ENCODE peak calls at places on chromosomes 12 and 14, in eight cellular contexts. N is fibroblast of pulmonary artery, R is stomach, E is heart right ventricle, L is sigmoid colon, V is kidney epithelial cell, M is Peyer's patch, U is heart left ventricle. C is an unnamed sample.

GRCh38 chr12:108090107-108090899 is 38.8 kb upstream of the WSCD2 start:
- DNase-seq in N (no peak), R (no peak), E (no peak), L (no peak), V (no peak), M (no peak), U (no peak), C (no peak)

GRCh38 chr12:66279127-66279712 is 23.1 kb upstream of the HELB start:
- DNase-seq in N (peak), R (no peak), E (no peak), L (no peak), V (no peak), M (no peak), U (no peak), C (peak)

GRCh38 chr12:99259040-99259934 is 388.3 kb upstream of the GARIN6 start:
- DNase-seq in N (peak), R (no peak), E (no peak), L (no peak), V (no peak), M (no peak), U (no peak), C (no peak)

GRCh38 chr12:89372584-89373370 is 20.5 kb upstream of the DUSP6 start:
- DNase-seq in N (peak), R (no peak), E (no peak), L (no peak), V (no peak), M (no peak), U (no peak), C (no peak)

GRCh38 chr12:118494776-118495175 is 118.4 kb downstream of the SUDS3 start:
- DNase-seq in N (no peak), R (no peak), E (no peak), L (no peak), V (no peak), M (no peak), U (no peak), C (no peak)

GRCh38 chr14:65594153-65594881 is 181.8 kb downstream of the FUT8 start:
- DNase-seq in N (no peak), R (peak), E (no peak), L (no peak), V (no peak), M (peak), U (no peak), C (no peak)

GRCh38 chr12:24596768-24597388 is 352.0 kb downstream of the BCAT1 start:
- DNase-seq in N (peak), R (no peak), E (no peak), L (no peak), V (no peak), M (no peak), U (no peak), C (peak)

GRCh38 chr14:92108345-92109254 is 2.2 kb upstream of the ATXN3 start:
- DNase-seq in N (no peak), R (no peak), E (no peak), L (no peak), V (no peak), M (no peak), U (no peak), C (peak)

GRCh38 chr12:47509398-47509851 is 196.4 kb downstream of the RPAP3 start:
- DNase-seq in N (peak), R (no peak), E (no peak), L (no peak), V (no peak), M (no peak), U (no peak), C (peak)

GRCh38 chr12:94157891-94158495 is 9.6 kb downstream of the PLXNC1 start:
- DNase-seq in N (no peak), R (no peak), E (no peak), L (no peak), V (no peak), M (no peak), U (no peak), C (peak)
- H3K4me3 ChIP-seq in N (no peak), R (no peak), E (no peak), L (no peak), V (no peak), M (no peak), U (no peak), C (no peak)

DNA sequence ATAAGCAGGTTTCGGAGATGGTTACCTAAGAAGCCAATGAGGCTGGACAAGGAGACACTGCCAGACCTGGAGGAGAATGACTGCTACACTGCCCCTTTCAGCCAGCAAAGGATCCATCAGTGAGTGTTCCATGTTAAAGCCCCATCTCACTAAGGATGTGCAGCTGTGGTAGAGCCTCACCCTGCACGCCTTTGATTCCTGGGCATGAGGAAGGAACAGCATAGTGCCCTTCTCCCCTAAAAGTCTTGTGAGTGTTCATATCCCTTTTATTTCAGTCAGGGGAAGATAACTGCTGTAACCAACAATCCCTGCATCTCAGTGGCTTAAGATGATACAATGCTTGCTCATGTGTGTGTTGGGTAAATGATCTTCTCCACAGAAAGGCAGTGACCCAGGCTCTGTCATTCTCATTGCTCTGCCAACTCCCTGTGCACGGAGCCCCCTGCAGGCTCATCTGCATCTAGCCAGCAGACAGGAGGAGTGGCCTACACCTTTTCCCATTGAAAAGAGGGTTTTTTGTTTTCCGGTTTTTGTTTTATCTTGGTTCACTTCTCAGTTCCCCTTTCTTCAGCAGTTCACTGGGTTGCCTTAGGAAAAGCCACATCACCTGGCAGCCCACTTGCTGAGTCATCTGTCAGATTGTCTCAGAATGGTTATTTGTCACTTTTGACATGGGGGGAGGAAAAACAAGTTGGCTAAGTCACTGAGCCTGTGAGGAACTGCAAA is 193.1 kb downstream of the ANO4 start:
- DNase-seq in N (peak), R (no peak), E (no peak), L (no peak), V (peak), M (no peak), U (no peak), C (peak)
- TF ChIP-seq CTCF in N (peak), R (no peak), E (no peak), L (no peak), V (peak), M (no peak), U (no peak), C (peak)

GRCh38 chr12:27005495-27005894 is 8.7 kb downstream of the TM7SF3 start:
- DNase-seq in N (no peak), R (no peak), E (no peak), L (no peak), V (no peak), M (no peak), U (no peak), C (no peak)

GRCh38 chr12:27001663-27002062 is 12.5 kb downstream of the TM7SF3 start:
- DNase-seq in N (no peak), R (no peak), E (no peak), L (no peak), V (no peak), M (no peak), U (no peak), C (no peak)

GRCh38 chr12:27003421-27004311 is 10.5 kb downstream of the TM7SF3 start:
- DNase-seq in N (no peak), R (no peak), E (no peak), L (no peak), V (no peak), M (no peak), U (no peak), C (no peak)

GRCh38 chr12:27002141-27002540 is 12.0 kb downstream of the TM7SF3 start:
- DNase-seq in N (no peak), R (no peak), E (no peak), L (no peak), V (no peak), M (no peak), U (no peak), C (no peak)

DNA sequence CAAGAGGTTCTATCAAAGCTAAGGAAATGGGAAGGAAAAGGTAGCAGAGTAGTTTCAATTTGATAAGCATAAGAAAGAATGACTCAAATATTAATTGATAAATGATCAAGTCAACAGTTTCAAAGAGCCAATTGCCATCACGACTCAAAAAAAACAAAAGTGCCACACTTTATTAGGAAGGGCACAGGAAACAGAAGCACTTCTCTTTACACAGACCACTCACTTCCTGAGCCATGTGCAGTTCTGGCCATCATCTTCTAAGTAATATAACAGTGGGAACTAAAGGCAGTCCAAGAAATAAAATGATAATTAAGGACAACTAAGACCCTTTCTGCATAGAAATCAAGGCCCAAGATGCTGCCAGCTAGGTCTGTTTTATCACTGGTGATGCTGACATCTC is 13.2 kb downstream of the TM7SF3 start:
- DNase-seq in N (no peak), R (no peak), E (no peak), L (no peak), V (no peak), M (no peak), U (no peak), C (no peak)
- H3K4me3 ChIP-seq in N (no peak), R (no peak), E (no peak), L (no peak), V (no peak), M (no peak), U (no peak), C (no peak)

GRCh38 chr14:63632932-63633514 is 8.6 kb downstream of the WDR89 start:
- DNase-seq in N (peak), R (no peak), E (no peak), L (no peak), V (no peak), M (no peak), U (no peak), C (peak)
- TF ChIP-seq CTCF in N (peak), R (peak), E (peak), L (peak), V (peak), M (peak), U (no peak), C (peak)

DNA sequence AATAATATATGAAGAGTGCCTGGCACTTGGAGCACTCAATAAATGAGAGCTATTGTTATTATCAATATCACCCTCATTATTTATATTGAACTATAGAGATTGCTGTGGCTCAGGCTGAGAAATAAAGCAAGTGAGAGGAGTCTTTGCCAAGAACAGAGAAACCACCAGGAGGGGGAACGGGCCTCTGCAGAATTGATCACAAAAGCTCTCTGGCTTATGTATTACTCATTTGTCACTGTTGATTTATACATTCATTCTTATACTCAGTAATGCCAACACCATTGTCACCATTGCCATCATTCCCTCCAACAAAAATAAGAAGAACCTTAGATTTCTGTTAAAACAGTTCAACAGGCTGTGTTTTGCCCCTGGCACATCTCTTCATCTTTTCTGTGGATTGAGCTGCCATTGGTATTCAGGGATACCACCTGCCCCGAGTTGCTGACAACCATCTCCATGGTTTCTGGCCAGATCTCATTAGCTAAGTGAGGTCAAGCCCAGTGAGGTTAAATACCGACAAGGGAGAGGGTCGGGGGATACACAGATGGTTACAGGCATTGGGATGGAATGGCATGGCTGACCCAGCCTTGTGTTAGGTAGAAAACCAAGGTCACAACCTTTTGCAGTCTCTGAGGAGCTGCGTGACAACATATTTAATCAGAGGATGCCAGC is 21.8 kb upstream of the PCNX1 start:
- DNase-seq in N (no peak), R (no peak), E (no peak), L (no peak), V (no peak), M (no peak), U (no peak), C (no peak)
- H3K4me3 ChIP-seq in N (no peak), R (no peak), E (no peak), L (no peak), V (no peak), M (no peak), U (no peak), C (no peak)

DNA sequence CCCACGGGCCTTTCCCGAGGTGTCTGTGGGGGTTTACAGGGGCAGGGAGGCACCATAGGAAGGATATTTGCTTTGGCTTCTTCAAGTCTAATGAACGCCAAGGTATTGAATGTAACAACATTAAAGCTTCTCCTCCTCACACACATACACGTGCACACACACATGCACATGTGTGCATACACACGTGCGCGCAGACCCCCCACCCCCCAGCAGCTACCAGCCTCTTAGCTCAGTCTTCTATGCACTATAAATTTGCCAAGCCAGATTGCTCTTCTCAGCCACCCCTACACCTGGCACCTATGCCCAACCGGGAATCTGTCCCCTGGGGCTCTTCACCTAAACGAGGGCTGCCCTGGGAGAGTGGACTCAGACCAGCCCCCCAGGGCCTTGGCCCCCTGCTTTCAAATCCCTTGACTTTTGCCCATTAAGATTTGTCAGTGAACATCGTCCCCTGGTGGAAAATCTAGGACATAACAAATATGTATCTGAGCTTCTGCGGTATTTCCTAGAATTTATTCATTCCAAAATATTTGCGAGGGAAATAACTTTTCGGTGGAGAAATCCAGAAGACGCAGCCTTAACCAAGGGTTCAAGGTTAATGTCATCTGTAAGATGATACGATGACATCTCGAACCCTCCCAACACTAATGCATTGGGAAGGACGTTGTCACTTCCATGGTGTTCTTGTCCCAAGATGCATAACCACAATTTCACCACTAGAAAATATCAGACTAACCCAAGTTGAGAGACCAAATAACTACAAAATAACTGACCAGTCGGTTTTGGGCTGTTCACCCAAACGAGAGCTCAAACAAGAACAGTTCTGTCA is 330.4 kb downstream of the MED13L start:
- DNase-seq in N (no peak), R (no peak), E (no peak), L (no peak), V (no peak), M (no peak), U (no peak), C (peak)
- TF ChIP-seq CTCF in N (peak), R (no peak), E (peak), L (no peak), V (peak), M (peak), U (no peak), C (peak)

DNA sequence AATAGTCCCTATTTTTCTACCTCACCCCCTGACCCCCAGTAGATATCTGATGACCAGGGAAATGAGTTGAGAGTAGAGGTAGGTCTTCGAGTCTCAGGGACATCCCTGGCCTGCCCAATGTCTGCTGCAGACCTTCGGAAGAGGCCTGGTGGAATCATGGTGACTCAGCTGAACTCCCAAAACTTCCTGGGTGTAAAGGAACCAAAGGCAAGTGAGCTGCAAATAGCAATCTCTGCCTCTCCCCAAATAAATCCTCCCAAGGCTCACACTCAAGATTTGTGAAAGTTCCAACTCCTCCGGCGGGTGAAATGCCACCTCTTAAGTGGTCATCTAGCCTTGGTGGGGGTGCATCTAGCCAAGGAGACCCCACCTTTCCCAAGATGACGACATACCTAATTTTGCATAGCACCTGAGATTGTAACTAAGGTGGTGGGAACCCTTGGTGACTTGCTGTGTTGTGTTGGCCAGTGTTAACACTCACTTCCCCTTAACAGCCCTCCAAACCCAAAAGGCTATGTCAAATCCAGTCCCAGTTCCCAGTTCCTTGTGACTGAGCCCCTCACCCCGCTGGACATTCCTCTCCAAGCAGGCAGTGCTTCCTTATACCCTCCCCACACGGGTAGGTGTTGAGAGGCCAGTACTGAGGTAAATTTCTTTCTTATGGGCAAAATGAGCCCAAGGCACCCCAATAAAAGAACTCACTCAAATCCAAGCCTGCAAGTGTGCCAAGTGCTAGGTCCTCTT is 6.2 kb downstream of the ZFP36L1 start:
- DNase-seq in N (peak), R (peak), E (no peak), L (peak), V (no peak), M (no peak), U (no peak), C (peak)
- H3K4me3 ChIP-seq in N (peak), R (no peak), E (no peak), L (no peak), V (peak), M (no peak), U (no peak), C (no peak)

GRCh38 chr14:24563505-24563904 is 12.5 kb downstream of the CTSG start:
- DNase-seq in N (no peak), R (no peak), E (no peak), L (no peak), V (no peak), M (no peak), U (no peak), C (no peak)
- TF ChIP-seq CTCF in N (no peak), R (no peak), E (no peak), L (no peak), V (no peak), M (no peak), U (no peak), C (no peak)

GRCh38 chr14:52352546-52352945 is 38.4 kb downstream of the PTGER2 start:
- DNase-seq in N (peak), R (no peak), E (no peak), L (no peak), V (no peak), M (no peak), U (no peak), C (no peak)
- H3K4me3 ChIP-seq in N (no peak), R (no peak), E (no peak), L (no peak), V (no peak), M (no peak), U (no peak), C (no peak)

C was measured in choroid plexus epithelial cell.